ENCODE peak calls at places on chromosomes 12 and 14, in six cellular contexts. V is NCI-H1417; Z is neural crest cell; W is nucleus accumbens; I is brain pericyte; U is CD8-positive, alpha-beta T cell. D is an unnamed sample.

GRCh38 chr14:63286071-63286470 is 32.7 kb downstream of the GPHB5 start:
- DNase-seq in V (peak), Z (no peak), W (no peak), I (no peak), U (no peak), D (no peak)

GRCh38 chr14:55028066-55028465 is 1.0 kb downstream of the SOCS4 start:
- DNase-seq in V (peak), Z (no peak), W (no peak), I (no peak), U (no peak), D (no peak)

GRCh38 chr12:47954467-47955045 is 8.8 kb upstream of the TMEM106C start:
- DNase-seq in V (no peak), Z (no peak), W (no peak), I (no peak), U (no peak), D (no peak)

GRCh38 chr12:131816495-131816894 is 11.7 kb upstream of the MMP17 start:
- DNase-seq in V (no peak), Z (no peak), W (no peak), I (no peak), U (no peak), D (no peak)

GRCh38 chr14:102729825-102730224 is 47.4 kb upstream of the TRAF3 start:
- DNase-seq in V (no peak), Z (no peak), W (no peak), I (no peak), U (peak), D (no peak)

GRCh38 chr12:65878540-65878939 is 54.3 kb downstream of the HMGA2 start:
- DNase-seq in V (no peak), Z (no peak), W (no peak), I (no peak), U (no peak), D (no peak)

GRCh38 chr14:103828315-103828967 is 18.9 kb downstream of the PPP1R13B start:
- DNase-seq in V (no peak), Z (no peak), W (no peak), I (no peak), U (no peak), D (no peak)

GRCh38 chr12:75632452-75632851 is 121.0 kb upstream of the KRR1 start:
- DNase-seq in V (peak), Z (no peak), W (no peak), I (peak), U (no peak), D (no peak)

GRCh38 chr12:58833844-58834243 is 86.5 kb downstream of the LRIG3 start:
- DNase-seq in V (peak), Z (no peak), W (no peak), I (no peak), U (no peak), D (no peak)

GRCh38 chr14:28813810-28814209 is 47.2 kb downstream of the FOXG1 start:
- DNase-seq in V (no peak), Z (no peak), W (no peak), I (no peak), U (no peak), D (no peak)

GRCh38 chr12:128761305-128761880 is 62.4 kb downstream of the SLC15A4 start:
- DNase-seq in V (no peak), Z (no peak), W (no peak), I (no peak), U (no peak), D (no peak)

GRCh38 chr14:88765130-88765529 is 27.6 kb downstream of the EML5 start:
- DNase-seq in V (no peak), Z (no peak), W (no peak), I (no peak), U (no peak), D (no peak)

GRCh38 chr12:46556820-46557524 is 184.4 kb upstream of the SLC38A2 start:
- DNase-seq in V (no peak), Z (no peak), W (no peak), I (no peak), U (no peak), D (no peak)

GRCh38 chr12:68094645-68095395 is 64.7 kb downstream of the IFNG start:
- DNase-seq in V (no peak), Z (no peak), W (no peak), I (no peak), U (no peak), D (no peak)

GRCh38 chr12:116717466-116718457 is 20.1 kb downstream of the SPRING1 start:
- DNase-seq in V (peak), Z (no peak), W (peak), I (no peak), U (no peak), D (peak)

GRCh38 chr12:953776-954175 is 4.3 kb upstream of the RAD52 start:
- DNase-seq in V (no peak), Z (no peak), W (no peak), I (no peak), U (no peak), D (no peak)

GRCh38 chr14:102798926-102799325 is 21.7 kb downstream of the TRAF3 start:
- DNase-seq in V (no peak), Z (no peak), W (no peak), I (no peak), U (no peak), D (no peak)

GRCh38 chr12:130945793-130946492 is 7.8 kb upstream of the ADGRD1 start:
- DNase-seq in V (no peak), Z (no peak), W (no peak), I (no peak), U (no peak), D (no peak)

GRCh38 chr12:103728323-103728722 is 112.7 kb downstream of the NT5DC3 start:
- DNase-seq in V (no peak), Z (no peak), W (no peak), I (no peak), U (no peak), D (no peak)

GRCh38 chr14:62745496-62745895 is 299.8 kb downstream of the KCNH5 start:
- DNase-seq in V (no peak), Z (no peak), W (no peak), I (no peak), U (no peak), D (no peak)

GRCh38 chr14:64910847-64911495 is 3.3 kb upstream of the CHURC1 start:
- DNase-seq in V (no peak), Z (no peak), W (no peak), I (no peak), U (no peak), D (peak)

GRCh38 chr12:77401480-77402105 is 336.2 kb upstream of the E2F7 start:
- DNase-seq in V (no peak), Z (no peak), W (no peak), I (no peak), U (no peak), D (no peak)